ENCODE peak calls at places on chromosomes 1 and 21, in four cellular contexts. K is body of pancreas, J is ovary, F is adrenal gland. Y is an unnamed sample. For H3K36me3 and H3K9me3, the result is how much of the 10 kb centered on the place peaks cover.

GRCh38 chr1:215793210-215793609 is 226.1 kb downstream of the KCTD3 start:
- DNase-seq in F (no peak), K (no peak), J (no peak), Y (no peak)

GRCh38 chr1:115771847-115772457 is 3.4 kb upstream of the CASQ2 start:
- DNase-seq in J (peak), F (peak), K (peak), Y (peak)

GRCh38 chr1:178091986-178092745 is 1.7 kb upstream of the RASAL2 start:
- DNase-seq in F (no peak), J (no peak), K (no peak), Y (peak)

GRCh38 chr1:68228833-68229232 is 3.5 kb downstream of the WLS start:
- DNase-seq in K (no peak), F (no peak), J (no peak), Y (no peak)

GRCh38 chr1:65065535-65066378 is 82.2 kb upstream of the AK4 start:
- DNase-seq in F (peak), K (peak), J (peak), Y (no peak)

GRCh38 chr1:51237313-51237700 is 1.2 kb downstream of the RNF11 start:
- DNase-seq in F (no peak), J (no peak), K (no peak), Y (no peak)

GRCh38 chr1:245673920-245674414 is 519.2 kb downstream of the KIF26B start:
- DNase-seq in F (no peak), J (no peak), K (no peak), Y (no peak)

GRCh38 chr1:78005755-78006154 is 1.0 kb downstream of the DNAJB4 start:
- DNase-seq in J (no peak), F (peak), K (peak), Y (peak)

GRCh38 chr21:25300632-25301031 is 306.6 kb downstream of the MRPL39 start:
- DNase-seq in J (no peak), K (no peak), F (no peak), Y (no peak)

GRCh38 chr1:46539968-46540367 is 11.5 kb downstream of the KNCN start:
- DNase-seq in F (peak), K (no peak), J (no peak), Y (peak)

GRCh38 chr1:40530735-40531380 is 579 bp upstream of the ZNF684 start:
- DNase-seq in J (no peak), K (no peak), F (no peak), Y (no peak)

GRCh38 chr1:191206808-191207207 is 729.1 kb upstream of the BRINP3 start:
- DNase-seq in F (no peak), K (no peak), J (no peak), Y (no peak)

GRCh38 chr21:16674949-16675348 is 837.9 kb upstream of the CXADR start:
- DNase-seq in J (no peak), K (no peak), F (no peak), Y (no peak)

GRCh38 chr21:42535602-42536171 is 22.0 kb downstream of the SLC37A1 start:
- DNase-seq in J (no peak), K (no peak), F (peak), Y (no peak)

GRCh38 chr1:91124290-91124975 is 102.6 kb upstream of the ZNF644 start:
- DNase-seq in J (no peak), K (no peak), F (no peak), Y (no peak)

GRCh38 chr1:200131551-200132125 is 104.1 kb downstream of the NR5A2 start:
- DNase-seq in J (no peak), K (no peak), F (no peak), Y (no peak)

GRCh38 chr1:38917772-38918171 is 23.9 kb downstream of the RHBDL2 start:
- DNase-seq in J (no peak), K (no peak), F (no peak), Y (no peak)

GRCh38 chr1:50929376-50929958 is 30.6 kb downstream of the FAF1 start:
- DNase-seq in K (no peak), F (no peak), J (no peak), Y (no peak)

GRCh38 chr1:53376041-53376461 is 48.2 kb upstream of the LRP8 start:
- DNase-seq in J (peak), F (no peak), K (no peak), Y (no peak)

GRCh38 chr1:25997759-25998074 is at the start of gene PAFAH2:
- DNase-seq in J (no peak), K (no peak), F (no peak), Y (no peak)

GRCh38 chr1:2391034-2391384 is 345 bp downstream of the MORN1 start:
- DNase-seq in K (peak), F (no peak), J (no peak), Y (peak)

GRCh38 chr1:211579434-211580302 is 707 bp upstream of the SLC30A1 start:
- DNase-seq in K (peak), J (no peak), F (peak), Y (peak)

GRCh38 chr1:172513480-172513879 is 19.5 kb upstream of the SUCO start:
- DNase-seq in K (no peak), F (no peak), J (no peak), Y (no peak)

GRCh38 chr1:223074901-223075300 is 68.1 kb downstream of the TLR5 start:
- DNase-seq in J (no peak), K (no peak), F (no peak), Y (no peak)

GRCh38 chr1:240682843-240683242 is 70.9 kb upstream of the GREM2 start:
- DNase-seq in J (no peak), F (no peak), K (no peak), Y (no peak)

GRCh38 chr21:14880922-14881321 is 183.9 kb downstream of the NRIP1 start:
- DNase-seq in J (no peak), F (no peak), K (no peak), Y (no peak)

GRCh38 chr1:185996211-185996610 is 262.0 kb downstream of the HMCN1 start:
- DNase-seq in F (peak), K (peak), J (no peak), Y (peak)

GRCh38 chr1:43622471-43622870 is 27.5 kb upstream of the KDM4A start:
- DNase-seq in F (no peak), J (peak), K (no peak), Y (no peak)

GRCh38 chr1:145889722-145890121 is 4.1 kb upstream of the ANKRD35 start:
- DNase-seq in F (no peak), K (no peak), J (no peak), Y (no peak)

GRCh38 chr1:51953079-51953478 is 37.4 kb downstream of the RAB3B start:
- DNase-seq in F (no peak), K (no peak), J (no peak), Y (no peak)

GRCh38 chr1:61389926-61390845 is 307.8 kb downstream of the NFIA start:
- DNase-seq in F (no peak), K (no peak), J (no peak), Y (no peak)

GRCh38 chr1:235105051-235106043 is 23.3 kb downstream of the TOMM20 start:
- DNase-seq in F (no peak), J (no peak), K (no peak), Y (no peak)

GRCh38 chr21:15300131-15300530 is 235.3 kb upstream of the NRIP1 start:
- DNase-seq in F (no peak), K (no peak), J (no peak), Y (no peak)

GRCh38 chr1:150514260-150514659 is 1.3 kb upstream of the FALEC start:
- DNase-seq in K (no peak), F (no peak), J (no peak), Y (no peak)

GRCh38 chr1:96596226-96596625 is 125.4 kb upstream of the PTBP2 start:
- DNase-seq in J (no peak), F (peak), K (no peak), Y (peak)

GRCh38 chr1:218686258-218686657 is 341.1 kb downstream of the TGFB2 start:
- DNase-seq in F (no peak), J (no peak), K (no peak), Y (no peak)

GRCh38 chr1:223444411-223444810 is 51.2 kb downstream of the CCDC185 start:
- DNase-seq in K (no peak), F (no peak), J (no peak), Y (no peak)

GRCh38 chr1:20633190-20634064 is at the start of gene PINK1:
- DNase-seq in K (peak), F (peak), J (peak), Y (peak)

GRCh38 chr1:60345621-60346020 is 272.1 kb upstream of the C1orf87 start:
- DNase-seq in J (no peak), F (no peak), K (no peak), Y (no peak)

DNA sequence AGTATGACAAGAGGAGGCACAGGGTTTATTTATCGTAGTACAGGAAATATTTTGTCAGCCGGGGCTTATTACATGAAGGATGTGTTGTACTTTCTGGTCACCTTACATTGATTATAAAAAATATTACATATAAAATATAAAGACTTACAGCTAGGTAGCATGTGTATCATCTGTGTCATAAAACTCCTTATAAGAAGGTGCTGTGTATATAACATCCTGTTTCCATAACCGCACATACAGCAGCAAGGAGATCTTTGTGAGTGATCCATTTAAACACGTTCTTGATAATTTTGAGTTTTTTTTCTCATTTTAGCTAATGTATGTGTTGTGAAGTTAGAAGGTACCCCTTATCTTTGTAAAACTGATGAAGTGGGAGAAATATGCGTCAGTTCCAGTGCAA is 60.1 kb downstream of the S100B start:
- DNase-seq in F (no peak), J (no peak), K (no peak), Y (no peak)
- H3K36me3 ChIP-seq in F (half or more), J (under half), K (under half), Y (half or more)

DNA sequence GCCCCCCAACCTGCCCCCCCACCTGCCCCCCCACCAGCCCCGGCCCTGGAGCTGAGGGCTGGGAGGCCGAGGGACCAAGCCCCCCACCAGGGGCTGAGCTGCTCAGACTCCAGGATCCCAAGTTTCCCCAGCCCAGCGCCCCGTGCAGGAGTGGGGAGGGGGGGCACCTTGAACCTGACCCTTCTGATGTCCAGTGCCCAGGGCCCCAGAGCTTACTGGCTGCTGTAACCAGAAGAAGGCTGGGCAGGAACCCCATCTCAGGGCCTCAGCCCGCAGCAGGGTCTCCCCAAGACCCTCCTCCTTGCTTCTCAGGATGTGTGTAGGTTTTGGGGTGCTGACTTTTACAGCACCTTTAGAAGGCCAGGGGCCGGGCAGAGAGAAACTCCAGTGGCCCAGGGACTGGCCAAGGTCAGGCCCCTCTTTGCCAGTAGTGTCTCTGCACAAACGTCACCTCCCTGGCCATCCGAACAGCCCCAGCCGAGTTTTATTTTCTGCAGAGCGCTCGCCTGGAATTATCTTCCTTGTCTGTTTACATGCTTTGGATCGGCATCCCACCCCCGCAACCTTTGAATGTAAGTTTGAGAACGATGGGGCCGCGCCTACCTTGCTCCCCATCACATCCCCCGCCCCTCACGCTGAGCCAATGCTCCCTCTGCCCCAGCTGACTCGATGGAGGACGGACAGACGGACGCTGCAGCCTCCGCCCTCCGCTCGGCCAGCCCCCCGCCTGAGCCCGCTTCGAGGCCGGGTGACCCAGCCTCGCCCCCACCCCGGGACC is 70.1 kb upstream of the CASZ1 start:
- DNase-seq in J (no peak), K (no peak), F (peak), Y (peak)
- H3K4me3 ChIP-seq in J (peak), K (no peak), F (no peak), Y (no peak)

DNA sequence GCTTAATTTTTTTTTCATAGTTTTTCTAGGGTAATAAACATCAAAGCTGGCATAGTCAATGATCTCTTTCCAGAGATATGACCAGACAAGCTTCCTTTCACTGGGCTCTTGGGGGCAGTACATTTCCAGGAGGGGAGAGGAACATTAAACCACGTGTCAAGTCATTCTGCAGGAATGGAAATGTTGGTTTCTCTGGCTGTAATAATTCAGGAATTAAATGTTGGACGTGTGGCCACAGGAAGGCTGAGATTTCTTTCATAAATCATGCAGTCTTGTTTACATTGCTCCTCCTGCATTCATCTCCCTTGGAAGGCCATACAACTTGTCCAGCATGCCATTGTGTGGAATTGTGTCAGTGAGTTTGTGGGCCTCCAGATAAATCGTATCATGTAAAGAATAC is 259.2 kb downstream of the ADGRL2 start:
- DNase-seq in K (no peak), J (no peak), F (no peak), Y (no peak)
- H3K9me3 ChIP-seq in K (under half), J (under half), F (under half), Y (under half)

DNA sequence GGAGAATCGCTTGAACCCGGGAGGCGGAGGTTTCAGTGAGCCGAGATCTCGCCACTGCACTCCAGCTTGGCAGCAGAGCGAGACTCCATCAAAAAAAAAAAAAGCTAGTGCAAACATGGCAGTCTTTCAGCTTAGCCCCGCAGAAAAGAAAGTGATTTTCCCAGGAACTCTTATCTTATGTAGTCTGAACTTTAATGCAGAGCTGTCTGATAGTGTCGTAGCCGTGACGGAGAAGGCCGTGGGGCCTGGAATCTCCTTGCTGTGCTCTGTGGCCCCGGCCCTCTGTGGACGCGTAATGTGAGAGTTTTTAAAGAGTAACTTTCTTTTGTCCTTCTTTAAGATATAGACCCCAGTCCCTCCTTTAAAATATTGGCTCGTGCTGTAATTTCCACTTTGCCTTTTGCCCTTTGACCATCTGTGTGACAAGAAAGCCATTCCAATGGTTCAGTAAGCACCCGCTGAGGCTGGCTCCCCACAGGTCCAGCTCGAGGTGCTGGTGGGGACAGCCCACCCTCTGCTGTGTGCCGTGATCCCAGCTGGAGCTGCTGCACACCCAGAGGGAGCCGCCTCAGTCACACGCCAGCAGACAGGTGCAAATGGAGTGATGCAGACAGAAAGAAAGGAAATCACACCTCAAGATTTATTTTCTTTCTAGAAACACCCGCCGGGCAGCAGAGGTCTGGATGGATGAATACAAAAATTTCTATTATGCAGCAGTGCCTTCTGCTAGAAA is 164.0 kb downstream of the PGBD5 start:
- DNase-seq in F (no peak), J (no peak), K (no peak), Y (no peak)
- H3K36me3 ChIP-seq in F (half or more), J (under half), K (under half), Y (half or more)

GRCh38 chr1:89394851-89395250 is 31.0 kb downstream of the GBP6 start:
- DNase-seq in K (no peak), F (no peak), J (no peak), Y (no peak)

GRCh38 chr1:89390707-89391106 is 26.8 kb downstream of the GBP6 start:
- DNase-seq in F (no peak), J (no peak), K (no peak), Y (no peak)
- H3K4me3 ChIP-seq in F (no peak), J (no peak), K (no peak), Y (no peak)

DNA sequence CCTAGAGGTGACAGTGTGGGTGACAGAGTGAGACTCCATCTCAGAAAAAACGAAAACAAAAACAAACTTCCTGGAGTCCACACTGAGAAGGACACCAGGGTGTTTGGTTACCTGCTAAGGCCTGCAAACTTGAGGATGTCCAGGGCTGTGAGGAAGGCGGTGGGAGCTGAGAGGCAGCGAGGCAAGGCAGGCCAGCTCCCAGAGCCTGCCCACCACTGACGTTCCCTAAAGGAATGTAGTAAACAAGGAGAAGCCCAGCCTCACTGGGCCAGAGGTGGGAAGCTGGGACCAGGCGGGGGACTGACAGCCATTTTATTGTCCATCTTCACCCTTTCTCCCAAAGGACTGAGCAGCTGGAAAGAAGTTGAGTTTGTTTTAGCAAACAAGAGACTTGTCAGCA is 24.1 kb downstream of the SHISA4 start:
- DNase-seq in F (no peak), K (no peak), J (peak), Y (no peak)
- H3K9me3 ChIP-seq in F (under half), K (under half), J (under half), Y (under half)

DNA sequence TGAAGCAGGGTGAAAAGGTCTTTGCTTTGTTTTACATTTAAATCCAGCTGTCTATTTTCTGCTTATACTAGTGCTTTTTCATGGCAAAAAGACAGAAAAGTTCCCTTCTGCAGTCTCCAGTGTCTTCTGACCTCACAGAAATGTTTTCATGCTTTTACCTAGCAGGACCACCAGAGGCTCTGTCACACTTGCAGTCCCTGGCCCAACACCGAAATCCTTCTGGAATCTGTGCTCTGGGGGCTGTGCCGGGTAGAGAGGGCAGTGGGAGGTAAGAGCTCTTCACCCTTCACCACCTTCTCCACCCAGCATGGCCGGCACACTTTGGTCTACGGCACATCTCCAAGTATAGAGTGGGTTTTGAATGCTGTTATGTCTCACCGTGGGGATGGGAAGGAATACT is 20.8 kb downstream of the GNAT2 start:
- DNase-seq in F (no peak), K (no peak), J (no peak), Y (no peak)
- H3K36me3 ChIP-seq in F (under half), K (under half), J (under half), Y (half or more)

GRCh38 chr1:1204998-1205768 is 1.2 kb downstream of the TNFRSF18 start:
- DNase-seq in K (no peak), F (no peak), J (no peak), Y (no peak)

GRCh38 chr1:1207254-1207902 is 986 bp upstream of the TNFRSF18 start:
- DNase-seq in J (no peak), K (no peak), F (peak), Y (no peak)

GRCh38 chr1:1205769-1206375 is 520 bp downstream of the TNFRSF18 start:
- DNase-seq in K (no peak), J (no peak), F (no peak), Y (no peak)

GRCh38 chr1:1204425-1204920 is 1.9 kb downstream of the TNFRSF18 start:
- DNase-seq in J (no peak), F (no peak), K (no peak), Y (no peak)

GRCh38 chr1:1206376-1207253 is at the start of gene TNFRSF18:
- DNase-seq in F (peak), J (no peak), K (no peak), Y (no peak)
- H3K4me3 ChIP-seq in F (no peak), J (no peak), K (no peak), Y (no peak)

Y was measured in MG63.